ENCODE peak calls at places on chromosomes 11 and 22, in six cellular contexts. One of them, this sample, is unnamed.

GRCh38 chr11:117941163-117941707 is 12.0 kb upstream of the TMPRSS13 start:
- DNase-seq in body of pancreas: no peak
- DNase-seq in WTC11: no peak
- DNase-seq in lower leg skin: peak; percentile 15
- DNase-seq in lung: peak; percentile 25
- DNase-seq in mucosa of descending colon: no peak
- DNase-seq in this sample: no peak

GRCh38 chr11:4979021-4979420 is 15.6 kb upstream of the OR51L1 start:
- DNase-seq in lower leg skin: no peak
- DNase-seq in lung: no peak
- DNase-seq in mucosa of descending colon: no peak
- DNase-seq in WTC11: no peak
- DNase-seq in body of pancreas: no peak
- DNase-seq in this sample: no peak

GRCh38 chr22:31055322-31056159 is 25.6 kb upstream of the SMTN start:
- DNase-seq in lung: peak; percentile 90
- DNase-seq in lower leg skin: peak; percentile 82
- DNase-seq in mucosa of descending colon: peak; percentile 66
- DNase-seq in body of pancreas: peak; percentile 91
- DNase-seq in WTC11: peak; percentile 27
- DNase-seq in this sample: no peak

GRCh38 chr11:115500547-115501503 is 3.4 kb downstream of the CADM1 start:
- DNase-seq in mucosa of descending colon: no peak
- DNase-seq in body of pancreas: no peak
- DNase-seq in WTC11: no peak
- DNase-seq in lung: no peak
- DNase-seq in lower leg skin: no peak
- DNase-seq in this sample: peak; percentile 7

GRCh38 chr11:74820763-74821162 is 72.1 kb downstream of the RNF169 start:
- DNase-seq in lung: no peak
- DNase-seq in body of pancreas: no peak
- DNase-seq in WTC11: no peak
- DNase-seq in lower leg skin: no peak
- DNase-seq in mucosa of descending colon: no peak
- DNase-seq in this sample: no peak

GRCh38 chr11:130383363-130384168 is 44.8 kb downstream of the ADAMTS8 start:
- DNase-seq in lower leg skin: no peak
- DNase-seq in WTC11: peak; percentile 34
- DNase-seq in body of pancreas: no peak
- DNase-seq in mucosa of descending colon: peak; percentile 13
- DNase-seq in lung: no peak
- DNase-seq in this sample: no peak

GRCh38 chr11:62999649-63000048 is 14.9 kb upstream of the SLC22A6 start:
- DNase-seq in mucosa of descending colon: no peak
- DNase-seq in WTC11: no peak
- DNase-seq in lung: no peak
- DNase-seq in lower leg skin: no peak
- DNase-seq in body of pancreas: peak; percentile 84
- DNase-seq in this sample: no peak

GRCh38 chr11:15523576-15523975 is 408.9 kb downstream of the INSC start:
- DNase-seq in lung: no peak
- DNase-seq in WTC11: no peak
- DNase-seq in lower leg skin: no peak
- DNase-seq in body of pancreas: no peak
- DNase-seq in mucosa of descending colon: no peak
- DNase-seq in this sample: no peak

GRCh38 chr22:46007848-46008261 is 30.9 kb upstream of the WNT7B start:
- DNase-seq in WTC11: no peak
- DNase-seq in lower leg skin: peak; percentile 79
- DNase-seq in body of pancreas: peak; percentile 69
- DNase-seq in lung: peak; percentile 67
- DNase-seq in mucosa of descending colon: no peak
- DNase-seq in this sample: no peak

GRCh38 chr22:25900880-25901279 is 158.9 kb downstream of the MYO18B start:
- DNase-seq in lung: no peak
- DNase-seq in WTC11: no peak
- DNase-seq in lower leg skin: no peak
- DNase-seq in mucosa of descending colon: no peak
- DNase-seq in body of pancreas: no peak
- DNase-seq in this sample: no peak

GRCh38 chr11:124898711-124899110 is 1.0 kb upstream of the ROBO4 start:
- DNase-seq in mucosa of descending colon: no peak
- DNase-seq in lung: no peak
- DNase-seq in WTC11: no peak
- DNase-seq in body of pancreas: no peak
- DNase-seq in lower leg skin: no peak
- DNase-seq in this sample: peak; percentile 67

GRCh38 chr22:19971276-19972124 is 29.9 kb upstream of the TXNRD2 start:
- DNase-seq in body of pancreas: no peak
- DNase-seq in lung: no peak
- DNase-seq in lower leg skin: no peak
- DNase-seq in WTC11: no peak
- DNase-seq in mucosa of descending colon: no peak
- DNase-seq in this sample: no peak

GRCh38 chr22:18035740-18036139 is 11.4 kb upstream of the MICAL3 start:
- DNase-seq in mucosa of descending colon: no peak
- DNase-seq in lung: no peak
- DNase-seq in WTC11: peak; percentile 23
- DNase-seq in body of pancreas: peak; percentile 69
- DNase-seq in lower leg skin: no peak
- DNase-seq in this sample: no peak

GRCh38 chr22:49408102-49408836 is 419.4 kb downstream of the BRD1 start:
- DNase-seq in mucosa of descending colon: no peak
- DNase-seq in lung: peak; percentile 13
- DNase-seq in body of pancreas: no peak
- DNase-seq in lower leg skin: peak; percentile 4
- DNase-seq in WTC11: no peak
- DNase-seq in this sample: no peak

GRCh38 chr11:110565344-110565684 is 135.6 kb downstream of the FDX1 start:
- DNase-seq in lower leg skin: no peak
- DNase-seq in lung: no peak
- DNase-seq in mucosa of descending colon: no peak
- DNase-seq in WTC11: no peak
- DNase-seq in body of pancreas: no peak
- DNase-seq in this sample: no peak

GRCh38 chr11:130644187-130644586 is 195.7 kb downstream of the ADAMTS15 start:
- DNase-seq in WTC11: peak; percentile 55
- DNase-seq in mucosa of descending colon: peak; percentile 74
- DNase-seq in lung: peak; percentile 13
- DNase-seq in lower leg skin: no peak
- DNase-seq in body of pancreas: no peak
- DNase-seq in this sample: no peak

GRCh38 chr22:37734402-37734700 is 37.5 kb downstream of the TRIOBP start:
- DNase-seq in mucosa of descending colon: no peak
- DNase-seq in WTC11: no peak
- DNase-seq in lung: no peak
- DNase-seq in lower leg skin: no peak
- DNase-seq in body of pancreas: no peak
- DNase-seq in this sample: no peak

GRCh38 chr22:37735054-37735453 is 38.2 kb downstream of the TRIOBP start:
- DNase-seq in mucosa of descending colon: peak; percentile 59
- DNase-seq in lower leg skin: no peak
- DNase-seq in lung: no peak
- DNase-seq in WTC11: peak; percentile 73
- DNase-seq in body of pancreas: peak; percentile 61
- DNase-seq in this sample: peak; percentile 67

GRCh38 chr22:37732699-37733607 is 36.1 kb downstream of the TRIOBP start:
- DNase-seq in WTC11: no peak
- DNase-seq in body of pancreas: no peak
- DNase-seq in lower leg skin: no peak
- DNase-seq in lung: no peak
- DNase-seq in mucosa of descending colon: no peak
- DNase-seq in this sample: no peak

GRCh38 chr22:37733625-37734401 is 37.0 kb downstream of the TRIOBP start:
- DNase-seq in lung: no peak
- DNase-seq in mucosa of descending colon: peak; percentile 72
- DNase-seq in WTC11: no peak
- DNase-seq in body of pancreas: peak; percentile 66
- DNase-seq in lower leg skin: no peak
- DNase-seq in this sample: no peak

DNA sequence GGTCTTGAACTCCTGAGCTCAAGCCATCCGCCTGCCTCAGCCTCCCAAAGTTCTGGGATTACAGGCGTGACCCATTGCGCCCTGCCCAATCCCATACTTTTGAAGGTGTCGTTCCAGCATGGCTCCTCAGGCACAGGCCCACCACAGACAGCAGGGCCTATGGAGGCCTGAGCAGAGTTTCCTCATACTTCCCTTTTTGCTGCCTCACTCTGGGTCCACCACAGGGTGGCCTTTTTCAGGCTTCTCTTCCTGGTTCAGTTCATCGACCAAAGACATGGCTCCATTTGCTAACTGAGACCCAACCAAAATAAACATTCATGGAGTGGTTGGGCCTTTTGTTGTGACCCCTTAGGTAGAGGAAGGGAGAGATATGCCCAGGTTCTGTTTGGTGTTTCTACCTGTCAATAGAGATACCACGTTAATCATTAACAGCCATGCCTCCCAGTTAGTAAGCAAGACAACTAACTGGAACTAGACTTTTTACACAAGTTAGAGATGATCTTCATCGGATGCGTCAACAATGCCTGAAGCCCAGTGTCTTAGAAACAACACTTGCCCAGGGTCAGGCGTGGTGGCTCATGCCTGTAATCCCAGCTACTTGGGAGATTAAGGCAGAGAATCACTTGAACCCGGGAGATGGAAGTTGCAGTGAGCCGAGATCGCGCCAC is 35.1 kb downstream of the TRIOBP start:
- DNase-seq in body of pancreas: no peak
- DNase-seq in WTC11: no peak
- DNase-seq in lung: no peak
- DNase-seq in lower leg skin: no peak
- DNase-seq in mucosa of descending colon: peak; percentile 69
- DNase-seq in this sample: no peak
- TF ChIP-seq CTCF in body of pancreas: no peak
- TF ChIP-seq CTCF in WTC11: no peak
- TF ChIP-seq CTCF in lung: no peak
- TF ChIP-seq CTCF in lower leg skin: no peak
- TF ChIP-seq CTCF in mucosa of descending colon: no peak
- TF ChIP-seq CTCF in this sample: no peak

DNA sequence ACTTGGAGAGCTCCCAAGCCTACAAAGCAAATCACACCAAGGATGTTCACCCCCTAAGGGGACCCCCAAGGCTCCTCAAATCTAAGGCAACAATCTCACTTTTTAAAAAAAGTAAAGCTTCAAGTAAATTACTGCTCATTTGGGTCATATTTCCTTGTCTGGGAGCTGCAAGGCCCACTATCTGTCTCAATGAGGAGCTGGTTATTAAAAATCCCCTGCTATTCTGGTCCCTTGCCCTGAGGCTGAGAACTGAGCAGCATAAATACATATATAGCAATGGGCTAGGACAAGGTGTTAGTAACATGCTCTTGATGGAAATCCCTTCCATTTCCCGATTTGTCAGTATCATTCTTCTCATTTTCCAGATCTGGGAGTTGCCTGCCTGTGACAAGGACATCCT is 119.3 kb downstream of the ETS1 start:
- DNase-seq in body of pancreas: no peak
- DNase-seq in lower leg skin: no peak
- DNase-seq in lung: no peak
- DNase-seq in WTC11: no peak
- DNase-seq in mucosa of descending colon: no peak
- DNase-seq in this sample: no peak
- TF ChIP-seq CTCF in body of pancreas: no peak
- TF ChIP-seq CTCF in lower leg skin: no peak
- TF ChIP-seq CTCF in lung: no peak
- TF ChIP-seq CTCF in WTC11: no peak
- TF ChIP-seq CTCF in mucosa of descending colon: no peak
- TF ChIP-seq CTCF in this sample: no peak

GRCh38 chr11:71252782-71253730 is 679 bp upstream of the SHANK2 start:
- DNase-seq in WTC11: peak; percentile 52
- DNase-seq in mucosa of descending colon: peak; percentile 73
- DNase-seq in body of pancreas: peak; percentile 73
- DNase-seq in lung: peak; percentile 46
- DNase-seq in lower leg skin: no peak
- DNase-seq in this sample: peak; percentile 46

GRCh38 chr11:71251159-71251721 is 1.1 kb downstream of the SHANK2 start:
- DNase-seq in lower leg skin: no peak
- DNase-seq in body of pancreas: peak; percentile 69
- DNase-seq in lung: no peak
- DNase-seq in WTC11: no peak
- DNase-seq in mucosa of descending colon: no peak
- DNase-seq in this sample: peak; percentile 44

GRCh38 chr11:71252434-71252781 is at the start of gene SHANK2:
- DNase-seq in lung: no peak
- DNase-seq in mucosa of descending colon: peak; percentile 72
- DNase-seq in WTC11: peak; percentile 67
- DNase-seq in lower leg skin: no peak
- DNase-seq in body of pancreas: peak; percentile 76
- DNase-seq in this sample: no peak

GRCh38 chr11:71250512-71251158 is 1.7 kb downstream of the SHANK2 start:
- DNase-seq in lung: no peak
- DNase-seq in lower leg skin: no peak
- DNase-seq in WTC11: no peak
- DNase-seq in body of pancreas: no peak
- DNase-seq in mucosa of descending colon: no peak
- DNase-seq in this sample: no peak

DNA sequence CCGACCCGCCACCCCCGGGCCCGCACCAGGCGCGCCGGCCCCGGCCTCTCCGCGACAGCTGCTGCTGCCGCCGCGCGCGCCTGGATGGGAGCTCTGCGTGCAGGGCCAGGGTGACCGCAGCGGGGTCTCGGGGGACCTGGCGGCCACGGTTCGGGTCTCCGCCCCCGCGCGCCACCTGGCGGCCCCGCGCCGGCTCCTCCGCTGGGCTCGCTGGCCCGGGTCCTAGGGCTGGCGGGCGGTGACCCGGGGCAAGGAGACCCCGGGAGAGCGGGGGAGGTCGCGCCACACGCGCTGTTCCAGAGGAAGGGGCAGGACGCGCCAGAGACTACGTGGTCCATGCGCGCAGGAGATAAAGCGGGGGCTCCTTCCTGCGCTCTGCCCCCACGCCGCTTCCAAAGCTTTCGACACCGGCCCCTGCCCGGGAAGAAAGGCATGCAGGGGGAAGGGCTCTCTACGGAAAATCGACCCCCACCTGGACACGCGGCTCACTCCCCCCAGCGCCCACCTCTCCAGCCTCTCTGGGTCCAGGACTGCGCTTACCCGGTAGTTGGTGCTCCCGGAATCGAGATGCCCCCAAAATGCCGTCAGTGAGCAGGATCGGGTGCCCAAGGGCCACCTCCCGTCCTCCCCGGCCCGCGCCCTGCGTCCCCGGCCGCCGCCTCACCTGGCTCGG is 480 bp downstream of the SHANK2 start:
- DNase-seq in WTC11: peak; percentile 72
- DNase-seq in mucosa of descending colon: peak; percentile 63
- DNase-seq in lower leg skin: no peak
- DNase-seq in body of pancreas: peak; percentile 75
- DNase-seq in lung: no peak
- DNase-seq in this sample: peak; percentile 69
- TF ChIP-seq CTCF in WTC11: peak; percentile 47
- TF ChIP-seq CTCF in mucosa of descending colon: peak; percentile 61
- TF ChIP-seq CTCF in lower leg skin: no peak
- TF ChIP-seq CTCF in body of pancreas: peak; percentile 57
- TF ChIP-seq CTCF in lung: no peak
- TF ChIP-seq CTCF in this sample: peak; percentile 52

DNA sequence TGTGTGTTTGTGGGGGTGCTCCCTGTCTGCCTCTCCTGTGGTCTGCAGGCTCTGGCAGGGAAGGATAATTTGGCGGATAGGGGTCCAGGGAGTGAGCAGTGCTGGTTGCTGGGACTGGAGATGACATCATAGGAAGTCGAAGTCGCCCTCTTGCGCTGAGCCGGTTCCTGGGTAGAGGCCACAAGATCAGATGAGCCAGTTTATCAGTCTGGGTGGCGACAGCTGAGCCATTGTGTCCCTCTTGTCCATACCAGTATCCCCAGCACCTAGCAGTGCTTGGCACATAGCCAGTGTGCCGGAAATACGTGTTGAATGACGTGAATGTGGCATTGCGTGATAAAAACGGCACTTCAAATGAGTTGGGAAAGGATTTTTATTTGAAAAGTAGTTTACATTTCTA is 9.8 kb downstream of the APOL5 start:
- DNase-seq in mucosa of descending colon: no peak
- DNase-seq in WTC11: no peak
- DNase-seq in body of pancreas: no peak
- DNase-seq in lower leg skin: no peak
- DNase-seq in lung: no peak
- DNase-seq in this sample: no peak
- TF ChIP-seq CTCF in mucosa of descending colon: no peak
- TF ChIP-seq CTCF in WTC11: no peak
- TF ChIP-seq CTCF in body of pancreas: no peak
- TF ChIP-seq CTCF in lower leg skin: no peak
- TF ChIP-seq CTCF in lung: no peak
- TF ChIP-seq CTCF in this sample: no peak